ENCODE peak calls at places on chromosomes 1 and 21, in ten cellular contexts. G is psoas muscle, O is body of pancreas, X is upper lobe of right lung, D is GM23248, V is cardiac muscle cell, P is keratinocyte, C is uterus, A is small intestine, M is heart left ventricle. S is an unnamed sample. For H3K9me3, the result is how much of the 10 kb centered on the place peaks cover.

GRCh38 chr1:27542463-27543273 is 52.7 kb upstream of the WASF2 start:
- DNase-seq in O (peak), X (no peak), D (peak), M (peak), P (no peak), G (peak), A (peak), V (peak), C (peak), S (no peak)

GRCh38 chr21:31136891-31137290 is 98.6 kb upstream of the KRTAP19-8 start:
- DNase-seq in O (peak), X (no peak), M (no peak), C (no peak), D (peak), V (no peak), P (no peak), A (no peak), G (no peak), S (no peak)

GRCh38 chr1:59994302-59995198 is 68.0 kb upstream of the CYP2J2 start:
- DNase-seq in D (peak), A (no peak), O (peak), X (no peak), M (no peak), P (no peak), G (no peak), V (no peak), C (peak), S (peak)

GRCh38 chr1:15411593-15412487 is 2.2 kb downstream of the EFHD2 start:
- DNase-seq in P (no peak), C (no peak), V (no peak), O (peak), D (peak), A (peak), G (peak), X (peak), M (peak), S (no peak)

GRCh38 chr1:192588546-192588945 is 13.0 kb downstream of the RGS1 start:
- DNase-seq in O (no peak), G (no peak), V (no peak), A (no peak), X (no peak), D (peak), P (no peak), C (no peak), M (no peak), S (no peak)

GRCh38 chr1:33120436-33121231 is 39.7 kb downstream of the AZIN2 start:
- DNase-seq in O (no peak), G (no peak), A (no peak), V (no peak), P (no peak), M (no peak), X (no peak), C (no peak), D (no peak), S (no peak)

GRCh38 chr1:31614538-31615005 is 2.9 kb upstream of the HCRTR1 start:
- DNase-seq in M (no peak), X (no peak), A (no peak), P (no peak), D (no peak), V (no peak), G (no peak), O (no peak), C (no peak), S (no peak)

GRCh38 chr1:11991969-11992676 is 11.9 kb downstream of the MFN2 start:
- DNase-seq in G (no peak), O (no peak), D (no peak), M (no peak), C (no peak), X (no peak), A (no peak), V (no peak), P (no peak), S (no peak)

GRCh38 chr1:111863401-111863800 is 107.7 kb downstream of the DDX20 start:
- DNase-seq in P (no peak), G (no peak), V (no peak), D (no peak), A (no peak), X (no peak), O (no peak), C (no peak), M (no peak), S (no peak)

GRCh38 chr1:203189951-203190352 is 3.4 kb upstream of the CHI3L1 start:
- DNase-seq in C (no peak), O (no peak), A (no peak), D (no peak), G (no peak), V (no peak), X (peak), M (no peak), P (no peak), S (no peak)

GRCh38 chr1:246987083-246987690 is 20.7 kb downstream of the ZNF695 start:
- DNase-seq in V (no peak), P (no peak), X (no peak), C (no peak), G (no peak), M (no peak), A (no peak), D (no peak), O (no peak), S (no peak)
- H3K9me3 ChIP-seq in V (under half), P (under half), X (half or more), C (under half), G (half or more), M (half or more), A (under half), D (under half), O (under half), S (half or more)

DNA sequence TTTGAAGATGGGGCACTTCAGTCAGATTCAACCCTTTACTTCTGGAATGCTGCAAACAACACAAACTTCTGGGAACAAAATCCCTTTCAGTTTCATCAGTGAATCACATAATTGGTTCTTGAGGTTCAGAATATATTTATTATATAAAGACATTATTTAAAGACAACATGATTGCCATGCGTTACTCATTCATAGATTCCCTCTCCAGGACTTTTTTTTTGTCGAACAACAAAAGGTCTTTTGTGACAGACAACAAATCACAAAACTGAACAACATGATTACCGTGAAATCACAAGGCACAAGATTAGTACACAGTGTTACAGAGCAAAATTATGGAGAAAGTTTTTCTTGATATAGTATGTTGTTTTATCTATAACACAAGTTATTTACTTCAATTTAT is 1815.0 kb downstream of the NCAM2 start:
- DNase-seq in P (no peak), C (no peak), G (no peak), X (no peak), M (no peak), O (no peak), A (no peak), D (no peak), V (no peak), S (no peak)
- H3K9me3 ChIP-seq in P (under half), C (under half), G (under half), X (under half), M (under half), O (under half), A (under half), D (under half), V (under half), S (under half)

GRCh38 chr21:38228115-38228514 is 28.7 kb upstream of the KCNJ15 start:
- DNase-seq in X (no peak), M (no peak), P (no peak), C (no peak), D (no peak), O (peak), G (no peak), V (no peak), A (no peak), S (no peak)

GRCh38 chr21:38220270-38220737 is 36.5 kb upstream of the KCNJ15 start:
- DNase-seq in G (no peak), A (no peak), M (no peak), O (no peak), D (no peak), P (no peak), C (no peak), V (no peak), X (no peak), S (no peak)

GRCh38 chr21:38227401-38227800 is 29.4 kb upstream of the KCNJ15 start:
- DNase-seq in O (no peak), P (no peak), G (no peak), D (no peak), M (no peak), X (no peak), A (no peak), V (no peak), C (no peak), S (no peak)

GRCh38 chr21:38221594-38221993 is 35.2 kb upstream of the KCNJ15 start:
- DNase-seq in A (no peak), G (no peak), O (no peak), V (no peak), X (no peak), D (peak), M (no peak), P (no peak), C (no peak), S (no peak)

GRCh38 chr21:38223893-38224540 is 32.8 kb upstream of the KCNJ15 start:
- DNase-seq in C (no peak), O (no peak), D (no peak), G (no peak), P (no peak), M (no peak), X (no peak), V (no peak), A (no peak), S (no peak)
- H3K9me3 ChIP-seq in C (under half), O (under half), D (under half), G (under half), P (under half), M (under half), X (under half), V (under half), A (under half), S (under half)

DNA sequence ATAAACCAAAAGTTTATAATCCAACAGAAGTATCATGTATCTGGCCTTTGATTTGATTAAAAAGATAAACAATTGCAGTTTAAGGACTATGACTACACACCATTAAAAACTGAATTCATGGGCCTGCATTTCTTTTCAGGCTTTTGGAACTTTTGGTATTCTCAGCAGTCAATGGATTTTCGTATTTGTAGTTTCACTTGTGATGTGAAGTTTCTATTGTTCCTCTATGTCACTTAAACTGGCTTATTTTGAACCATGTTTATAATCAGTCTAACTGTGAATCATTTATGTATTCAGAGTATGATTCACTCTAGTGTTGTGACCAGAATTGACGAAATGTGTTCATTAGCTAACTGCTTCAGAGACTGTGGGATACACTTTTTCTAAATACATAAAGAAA is 132.9 kb downstream of the COQ8A start:
- DNase-seq in P (no peak), C (no peak), M (no peak), O (no peak), G (no peak), V (no peak), D (peak), X (no peak), A (no peak), S (no peak)
- H3K9me3 ChIP-seq in P (under half), C (under half), M (under half), O (under half), G (under half), V (under half), D (under half), X (under half), A (under half), S (under half)

GRCh38 chr1:194787001-194787400 is 1600.6 kb upstream of the B3GALT2 start:
- DNase-seq in O (no peak), V (no peak), P (no peak), A (no peak), G (no peak), M (no peak), X (no peak), C (no peak), D (no peak), S (no peak)

GRCh38 chr1:194786027-194786426 is 1599.6 kb upstream of the B3GALT2 start:
- DNase-seq in O (no peak), V (no peak), G (no peak), A (no peak), C (no peak), P (no peak), D (no peak), M (no peak), X (no peak), S (no peak)
- H3K9me3 ChIP-seq in O (under half), V (under half), G (under half), A (under half), C (under half), P (under half), D (under half), M (under half), X (under half), S (under half)

GRCh38 chr21:10616535-10616934 is 95.2 kb downstream of the TPTE start:
- DNase-seq in M (no peak), V (no peak), P (no peak), C (no peak), G (no peak), D (no peak), O (no peak), X (peak), A (no peak), S (no peak)
- H3K9me3 ChIP-seq in M (under half), V (under half), P (under half), C (under half), G (under half), D (under half), O (under half), X (under half), A (under half), S (under half)

S was measured in thoracic aorta.